ENCODE peak calls at places on chromosome 6, in seven cellular contexts. One of them, this sample, is unnamed.

GRCh38 chr6:132487762-132488161 is 25.2 kb downstream of the STX7 start:
- DNase-seq in iPS-NIHi11: no peak
- DNase-seq in T-helper 1 cell: no peak
- DNase-seq in endothelial cell: no peak
- DNase-seq in GM23248: no peak
- DNase-seq in lower lobe of right lung: no peak
- DNase-seq in body of pancreas: no peak
- DNase-seq in this sample: no peak

GRCh38 chr6:139423970-139424667 is 49.7 kb upstream of the CITED2 start:
- DNase-seq in body of pancreas: no peak
- DNase-seq in GM23248: no peak
- DNase-seq in lower lobe of right lung: no peak
- DNase-seq in endothelial cell: no peak
- DNase-seq in iPS-NIHi11: no peak
- DNase-seq in T-helper 1 cell: no peak
- DNase-seq in this sample: no peak

GRCh38 chr6:53894086-53894485 is 99.3 kb downstream of the LRRC1 start:
- DNase-seq in lower lobe of right lung: no peak
- DNase-seq in endothelial cell: no peak
- DNase-seq in iPS-NIHi11: no peak
- DNase-seq in T-helper 1 cell: no peak
- DNase-seq in GM23248: peak
- DNase-seq in body of pancreas: no peak
- DNase-seq in this sample: peak

GRCh38 chr6:154479388-154480143 is 30.9 kb downstream of the CNKSR3 start:
- DNase-seq in endothelial cell: no peak
- DNase-seq in lower lobe of right lung: no peak
- DNase-seq in iPS-NIHi11: no peak
- DNase-seq in GM23248: peak
- DNase-seq in T-helper 1 cell: no peak
- DNase-seq in body of pancreas: no peak
- DNase-seq in this sample: no peak

GRCh38 chr6:28207244-28208179 is 17.6 kb upstream of the ZSCAN9 start:
- DNase-seq in iPS-NIHi11: peak
- DNase-seq in endothelial cell: peak
- DNase-seq in T-helper 1 cell: no peak
- DNase-seq in GM23248: peak
- DNase-seq in lower lobe of right lung: no peak
- DNase-seq in body of pancreas: no peak
- DNase-seq in this sample: peak

GRCh38 chr6:123016431-123017110 is 20.5 kb downstream of the CLVS2 start:
- DNase-seq in body of pancreas: peak
- DNase-seq in endothelial cell: no peak
- DNase-seq in GM23248: no peak
- DNase-seq in lower lobe of right lung: no peak
- DNase-seq in iPS-NIHi11: no peak
- DNase-seq in T-helper 1 cell: no peak
- DNase-seq in this sample: no peak

GRCh38 chr6:34161857-34162515 is 16.1 kb upstream of the GRM4 start:
- DNase-seq in lower lobe of right lung: no peak
- DNase-seq in endothelial cell: no peak
- DNase-seq in body of pancreas: no peak
- DNase-seq in T-helper 1 cell: no peak
- DNase-seq in iPS-NIHi11: no peak
- DNase-seq in GM23248: no peak
- DNase-seq in this sample: no peak

GRCh38 chr6:46376562-46376969 is 114.7 kb downstream of the RCAN2 start:
- DNase-seq in endothelial cell: no peak
- DNase-seq in iPS-NIHi11: no peak
- DNase-seq in GM23248: no peak
- DNase-seq in T-helper 1 cell: no peak
- DNase-seq in lower lobe of right lung: no peak
- DNase-seq in body of pancreas: no peak
- DNase-seq in this sample: no peak

This sample was measured in transverse colon.